ENCODE peak calls at places on chromosomes 16 and 17, in five cellular contexts. B is HFF-Myc, I is colonic mucosa, Q is adrenal gland, F is type B pancreatic cell. U is an unnamed sample.

GRCh38 chr17:78391843-78392242 is 13.4 kb downstream of the PGS1 start:
- DNase-seq in B (no peak), I (no peak), Q (no peak), F (no peak), U (no peak)

GRCh38 chr17:8868092-8868491 is 618 bp upstream of the PIK3R6 start:
- DNase-seq in B (no peak), I (no peak), Q (no peak), F (no peak), U (no peak)

GRCh38 chr17:17975441-17975840 is 2.8 kb downstream of the DRC3 start:
- DNase-seq in B (no peak), I (no peak), Q (no peak), F (no peak), U (no peak)

GRCh38 chr17:58506354-58507080 is 7.9 kb downstream of the MTMR4 start:
- DNase-seq in B (no peak), I (no peak), Q (no peak), F (no peak), U (no peak)

GRCh38 chr16:77780378-77780837 is 8.0 kb upstream of the VAT1L start:
- DNase-seq in B (peak; percentile 52), I (no peak), Q (peak; percentile 67), F (no peak), U (no peak)

GRCh38 chr16:50195276-50195675 is 42.2 kb downstream of the TENT4B start:
- DNase-seq in B (no peak), I (no peak), Q (no peak), F (no peak), U (no peak)

GRCh38 chr16:68790130-68790761 is 53.1 kb upstream of the TANGO6 start:
- DNase-seq in B (no peak), I (no peak), Q (no peak), F (no peak), U (no peak)

GRCh38 chr17:39548494-39548893 is 59.2 kb downstream of the NEUROD2 start:
- DNase-seq in B (no peak), I (no peak), Q (no peak), F (no peak), U (no peak)

GRCh38 chr17:55527520-55528118 is 16.4 kb upstream of the SMIM36 start:
- DNase-seq in B (peak; percentile 33), I (no peak), Q (peak; percentile 32), F (no peak), U (no peak)

GRCh38 chr17:47695664-47696376 is 1.9 kb downstream of the TBKBP1 start:
- DNase-seq in B (no peak), I (no peak), Q (no peak), F (no peak), U (no peak)

GRCh38 chr16:53945996-53946395 is 242.0 kb downstream of the FTO start:
- DNase-seq in B (peak; percentile 14), I (no peak), Q (no peak), F (no peak), U (no peak)

GRCh38 chr16:4375717-4376116 is 4.1 kb downstream of the VASN start:
- DNase-seq in B (no peak), I (no peak), Q (no peak), F (no peak), U (no peak)

GRCh38 chr17:6035801-6036394 is 34.3 kb upstream of the WSCD1 start:
- DNase-seq in B (no peak), I (no peak), Q (no peak), F (peak; percentile 49), U (no peak)

GRCh38 chr17:17751489-17751995 is 70.3 kb downstream of the RAI1 start:
- DNase-seq in B (no peak), I (no peak), Q (no peak), F (no peak), U (no peak)

GRCh38 chr17:42536372-42537155 is 523 bp downstream of the NAGLU start:
- DNase-seq in B (peak; percentile 38), I (peak; percentile 90), Q (peak; percentile 92), F (no peak), U (peak; percentile 91)

GRCh38 chr17:49003557-49004511 is 6.6 kb downstream of the IGF2BP1 start:
- DNase-seq in B (no peak), I (no peak), Q (no peak), F (peak; percentile 68), U (peak; percentile 84)

GRCh38 chr17:61399131-61400057 is at the start of gene TBX2:
- DNase-seq in B (no peak), I (peak; percentile 50), Q (peak; percentile 69), F (no peak), U (peak; percentile 96)

GRCh38 chr17:21041753-21042433 is 918 bp downstream of the USP22 start:
- DNase-seq in B (peak; percentile 48), I (peak; percentile 89), Q (peak; percentile 81), F (peak; percentile 79), U (no peak)

GRCh38 chr17:66580601-66581385 is 254.1 kb upstream of the CACNG5 start:
- DNase-seq in B (peak; percentile 86), I (peak; percentile 57), Q (peak; percentile 72), F (no peak), U (peak; percentile 38)

GRCh38 chr16:4564661-4565267 is 8.6 kb downstream of the C16orf96 start:
- DNase-seq in B (no peak), I (no peak), Q (no peak), F (no peak), U (no peak)

GRCh38 chr16:47311738-47312505 is 148.9 kb downstream of the ITFG1 start:
- DNase-seq in B (no peak), I (no peak), Q (no peak), F (no peak), U (no peak)

GRCh38 chr17:80224683-80225082 is 4.5 kb downstream of the SLC26A11 start:
- DNase-seq in B (no peak), I (no peak), Q (no peak), F (no peak), U (no peak)

GRCh38 chr16:71482569-71482968 is 6.6 kb downstream of the ZNF19 start:
- DNase-seq in B (no peak), I (no peak), Q (no peak), F (no peak), U (no peak)

GRCh38 chr17:76161619-76162222 is 20.7 kb upstream of the FOXJ1 start:
- DNase-seq in B (no peak), I (no peak), Q (no peak), F (no peak), U (no peak)

GRCh38 chr17:1455748-1456599 is at the start of gene CRK:
- DNase-seq in B (peak; percentile 75), I (peak; percentile 97), Q (peak; percentile 97), F (peak; percentile 100), U (peak; percentile 100)

GRCh38 chr17:61323015-61323379 is 76.6 kb upstream of the TBX2 start:
- DNase-seq in B (no peak), I (no peak), Q (no peak), F (no peak), U (no peak)

GRCh38 chr16:47732122-47732805 is 271.1 kb downstream of the PHKB start:
- DNase-seq in B (no peak), I (no peak), Q (no peak), F (no peak), U (no peak)

GRCh38 chr17:30526401-30526800 is 49.2 kb downstream of the GOSR1 start:
- DNase-seq in B (no peak), I (no peak), Q (no peak), F (no peak), U (no peak)

GRCh38 chr16:56910654-56911539 is 21.0 kb upstream of the HERPUD1 start:
- DNase-seq in B (no peak), I (no peak), Q (peak; percentile 58), F (no peak), U (no peak)

GRCh38 chr16:70529051-70529777 is 5.6 kb downstream of the SF3B3 start:
- DNase-seq in B (no peak), I (no peak), Q (no peak), F (no peak), U (no peak)

GRCh38 chr17:50425682-50426471 is at the start of gene ACSF2:
- DNase-seq in B (no peak), I (peak; percentile 92), Q (peak; percentile 80), F (peak; percentile 74), U (no peak)

GRCh38 chr16:54506691-54507090 is 220.1 kb upstream of the IRX3 start:
- DNase-seq in B (no peak), I (no peak), Q (no peak), F (no peak), U (no peak)

GRCh38 chr16:379961-380836 is 1.6 kb downstream of the PGAP6 start:
- DNase-seq in B (no peak), I (no peak), Q (no peak), F (no peak), U (no peak)

GRCh38 chr16:14289692-14290340 is 218.7 kb downstream of the MRTFB start:
- DNase-seq in B (no peak), I (no peak), Q (peak; percentile 21), F (no peak), U (no peak)

GRCh38 chr17:13569740-13570137 is 32.0 kb downstream of the HS3ST3A1 start:
- DNase-seq in B (no peak), I (no peak), Q (no peak), F (no peak), U (no peak)

GRCh38 chr16:86224126-86224525 is 286.2 kb upstream of the FOXF1 start:
- DNase-seq in B (no peak), I (no peak), Q (no peak), F (no peak), U (no peak)

GRCh38 chr16:75486014-75486404 is 9.2 kb downstream of the CHST6 start:
- DNase-seq in B (no peak), I (peak; percentile 75), Q (no peak), F (no peak), U (no peak)